ENCODE peak calls at places on chromosomes 1 and 21, in nine cellular contexts. D is BJ, M is heart left ventricle, K is progenitor cell of endocrine pancreas, E is HFFc6, I is H9, J is GM12865, H is fibroblast of lung, Q is fibroblast of mammary gland. C is an unnamed sample.

GRCh38 chr1:32241011-32241763 is 5.8 kb upstream of the FAM167B start:
- DNase-seq in D (no peak), M (peak; percentile 65), K (peak; percentile 39), E (peak; percentile 25), I (peak; percentile 76), J (peak; percentile 37), H (peak; percentile 58), Q (peak; percentile 19), C (peak; percentile 52)

GRCh38 chr1:17287377-17287776 is 20.6 kb upstream of the PADI4 start:
- DNase-seq in D (peak; percentile 55), M (no peak), K (no peak), E (peak; percentile 88), I (no peak), J (no peak), H (peak; percentile 61), Q (peak; percentile 83), C (no peak)

GRCh38 chr1:41385398-41386189 is 24.4 kb downstream of the FOXO6 start:
- DNase-seq in D (no peak), M (no peak), K (no peak), E (no peak), I (no peak), J (no peak), H (no peak), Q (no peak), C (no peak)

GRCh38 chr1:156848461-156849150 is 10.3 kb downstream of the INSRR start:
- DNase-seq in D (no peak), M (no peak), K (no peak), E (no peak), I (peak; percentile 87), J (peak; percentile 25), H (no peak), Q (no peak), C (no peak)

GRCh38 chr1:158999301-159000069 is 10.2 kb upstream of the IFI16 start:
- DNase-seq in D (peak; percentile 80), M (peak; percentile 83), K (no peak), E (peak; percentile 76), I (peak; percentile 94), J (no peak), H (peak; percentile 98), Q (peak; percentile 96), C (peak; percentile 25)

GRCh38 chr1:170682159-170682558 is 18.2 kb downstream of the PRRX1 start:
- DNase-seq in D (no peak), M (no peak), K (no peak), E (no peak), I (no peak), J (no peak), H (no peak), Q (no peak), C (no peak)

GRCh38 chr1:12620142-12620865 is 2.3 kb upstream of the DHRS3 start:
- DNase-seq in D (no peak), M (no peak), K (no peak), E (no peak), I (no peak), J (peak; percentile 25), H (no peak), Q (no peak), C (no peak)

GRCh38 chr1:227883641-227884301 is 64.0 kb downstream of the WNT9A start:
- DNase-seq in D (no peak), M (no peak), K (peak; percentile 7), E (no peak), I (no peak), J (no peak), H (no peak), Q (no peak), C (no peak)

GRCh38 chr1:51543877-51544276 is 24.8 kb upstream of the EPS15 start:
- DNase-seq in D (no peak), M (no peak), K (no peak), E (no peak), I (no peak), J (no peak), H (no peak), Q (peak; percentile 68), C (no peak)

GRCh38 chr1:36053978-36054377 is 29.9 kb upstream of the TEKT2 start:
- DNase-seq in D (no peak), M (no peak), K (no peak), E (no peak), I (no peak), J (no peak), H (no peak), Q (no peak), C (no peak)

GRCh38 chr1:58584082-58584895 is 7.2 kb upstream of the TACSTD2 start:
- DNase-seq in D (peak; percentile 94), M (no peak), K (no peak), E (peak; percentile 91), I (no peak), J (peak; percentile 80), H (peak; percentile 96), Q (peak; percentile 96), C (no peak)

GRCh38 chr21:41659791-41660560 is 106.9 kb downstream of the RIPK4 start:
- DNase-seq in D (no peak), M (no peak), K (no peak), E (no peak), I (no peak), J (no peak), H (peak; percentile 37), Q (peak; percentile 81), C (no peak)
- TF ChIP-seq CTCF in D (no peak), M (no peak), K (no peak), E (peak; percentile 56), I (no peak), J (no peak), H (peak; percentile 13), Q (peak; percentile 44), C (no peak)

GRCh38 chr1:114215426-114215825 is 61.8 kb upstream of the SYT6 start:
- DNase-seq in D (no peak), M (no peak), K (no peak), E (no peak), I (no peak), J (no peak), H (no peak), Q (peak; percentile 24), C (no peak)

GRCh38 chr1:114216431-114217173 is 62.9 kb upstream of the SYT6 start:
- DNase-seq in D (no peak), M (no peak), K (no peak), E (no peak), I (no peak), J (no peak), H (no peak), Q (no peak), C (no peak)

GRCh38 chr1:114222920-114223319 is 69.3 kb upstream of the SYT6 start:
- DNase-seq in D (no peak), M (no peak), K (no peak), E (no peak), I (no peak), J (no peak), H (no peak), Q (no peak), C (no peak)

GRCh38 chr1:114218397-114219237 is 64.9 kb upstream of the SYT6 start:
- DNase-seq in D (no peak), M (no peak), K (no peak), E (no peak), I (no peak), J (no peak), H (no peak), Q (peak; percentile 18), C (no peak)

DNA sequence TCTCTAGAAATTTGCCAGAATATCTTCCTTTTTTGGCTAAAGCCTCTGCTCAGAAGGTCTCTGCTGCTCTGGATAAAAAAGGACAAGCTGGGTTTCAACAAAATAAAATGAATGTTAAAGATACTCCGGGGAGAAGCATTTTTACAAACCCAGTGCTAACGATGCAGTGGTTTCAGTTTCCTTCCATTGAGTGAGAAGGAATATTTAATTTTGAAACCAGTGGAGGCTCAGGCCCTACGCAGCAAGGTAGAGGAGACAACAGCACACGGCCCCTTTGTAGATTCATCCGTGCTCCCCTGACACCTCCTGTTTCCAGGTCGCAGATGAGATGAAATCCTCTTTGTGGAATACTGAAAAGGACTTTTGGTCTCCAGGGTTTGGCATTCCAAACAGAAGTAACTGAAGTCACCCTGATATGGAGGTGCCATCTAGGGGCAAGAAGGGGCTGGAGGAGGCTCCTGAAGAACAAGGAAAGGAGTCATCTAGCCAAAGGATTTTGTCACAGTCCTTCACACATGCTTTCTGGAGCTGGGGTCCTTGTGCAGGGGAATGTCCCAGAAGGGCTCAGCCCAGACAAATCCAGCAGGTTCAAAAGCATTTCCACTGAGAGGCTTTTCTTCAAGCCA is 65.7 kb upstream of the SYT6 start:
- DNase-seq in D (no peak), M (no peak), K (no peak), E (no peak), I (peak; percentile 45), J (no peak), H (peak; percentile 29), Q (peak; percentile 15), C (no peak)
- TF ChIP-seq CTCF in D (peak; percentile 35), M (peak; percentile 19), K (peak; percentile 11), E (no peak), I (peak; percentile 43), J (no peak), H (peak; percentile 33), Q (peak; percentile 10), C (no peak)

DNA sequence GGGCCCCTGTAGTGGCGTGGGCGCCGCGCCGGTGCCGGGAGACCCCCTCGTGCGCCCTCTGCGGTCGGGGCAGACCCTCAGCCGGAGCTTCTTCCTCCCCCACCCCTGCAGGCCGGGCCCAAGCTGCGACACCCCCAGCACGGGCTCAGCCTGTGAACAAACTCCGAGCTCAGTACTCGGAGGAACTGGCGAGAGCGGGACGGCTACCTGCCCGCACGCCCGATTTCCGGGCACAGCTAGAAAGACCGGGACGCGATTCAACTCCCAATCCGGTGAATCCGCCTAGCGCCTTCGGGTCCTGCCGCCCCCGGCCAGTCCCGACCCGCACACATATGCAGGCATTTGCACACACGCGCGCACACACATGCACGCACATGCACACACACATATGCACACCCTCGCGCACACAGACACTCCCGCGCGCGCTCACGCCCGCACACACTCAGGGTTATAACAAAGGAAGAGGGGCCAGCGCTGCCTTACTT is 580 bp upstream of the BLACAT1 start:
- DNase-seq in D (no peak), M (no peak), K (peak; percentile 32), E (no peak), I (peak; percentile 54), J (no peak), H (no peak), Q (no peak), C (no peak)
- TF ChIP-seq CTCF in D (no peak), M (no peak), K (peak; percentile 30), E (no peak), I (peak; percentile 39), J (no peak), H (no peak), Q (no peak), C (no peak)

DNA sequence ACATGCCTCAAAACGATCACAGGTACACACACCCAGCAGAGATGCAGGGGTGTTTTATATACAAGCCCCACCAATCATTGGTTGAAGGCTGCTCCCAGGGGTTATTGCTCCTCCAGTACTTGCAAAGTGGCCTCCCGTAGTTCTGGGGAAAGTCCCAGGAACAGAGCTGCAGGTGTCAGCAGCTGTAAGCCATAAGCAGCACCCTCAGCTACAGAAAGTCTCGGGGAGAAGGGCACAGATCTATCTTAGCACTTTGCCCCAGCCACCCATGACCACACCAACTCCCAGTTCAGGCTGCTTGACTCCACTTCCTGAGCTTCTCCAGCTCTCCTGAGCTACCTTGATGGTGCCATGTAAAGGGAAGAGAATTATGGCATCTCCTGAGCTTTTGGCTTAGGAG is 222.7 kb upstream of the GJB5 start:
- DNase-seq in D (no peak), M (no peak), K (no peak), E (no peak), I (no peak), J (peak; percentile 81), H (no peak), Q (no peak), C (no peak)
- TF ChIP-seq CTCF in D (no peak), M (no peak), K (no peak), E (no peak), I (no peak), J (no peak), H (no peak), Q (no peak), C (no peak)

C was measured in mesothelial cell of epicardium.